ENCODE peak calls at places on chromosomes 4 and X, in five cellular contexts. One of them, this sample, is unnamed.

GRCh38 chr4:38273369-38273768 is 313.2 kb downstream of the PTTG2 start:
- DNase-seq in hepatocyte: no peak
- DNase-seq in WTC11: no peak
- DNase-seq in lower leg skin: no peak
- DNase-seq in endothelial cell: no peak
- DNase-seq in this sample: no peak

GRCh38 chrX:140815868-140816267 is 106.3 kb downstream of the LINC00632 start:
- DNase-seq in hepatocyte: peak
- DNase-seq in WTC11: no peak
- DNase-seq in lower leg skin: no peak
- DNase-seq in endothelial cell: no peak
- DNase-seq in this sample: no peak

GRCh38 chrX:12956704-12957541 is 18.0 kb upstream of the TMSB4X start:
- DNase-seq in hepatocyte: peak
- DNase-seq in WTC11: no peak
- DNase-seq in lower leg skin: peak
- DNase-seq in endothelial cell: no peak
- DNase-seq in this sample: peak

GRCh38 chrX:70208479-70208878 is 26.0 kb upstream of the AWAT1 start:
- DNase-seq in hepatocyte: no peak
- DNase-seq in WTC11: no peak
- DNase-seq in lower leg skin: no peak
- DNase-seq in endothelial cell: no peak
- DNase-seq in this sample: no peak

GRCh38 chrX:11750694-11751093 is 7.3 kb upstream of the MSL3 start:
- DNase-seq in hepatocyte: no peak
- DNase-seq in WTC11: no peak
- DNase-seq in lower leg skin: no peak
- DNase-seq in endothelial cell: no peak
- DNase-seq in this sample: no peak

GRCh38 chr4:37762294-37763163 is 64.0 kb upstream of the PGM2 start:
- DNase-seq in hepatocyte: peak
- DNase-seq in WTC11: peak
- DNase-seq in lower leg skin: no peak
- DNase-seq in endothelial cell: no peak
- DNase-seq in this sample: no peak

GRCh38 chrX:2969021-2969420 is 37.3 kb upstream of the ARSH start:
- DNase-seq in hepatocyte: no peak
- DNase-seq in WTC11: no peak
- DNase-seq in lower leg skin: no peak
- DNase-seq in endothelial cell: no peak
- DNase-seq in this sample: no peak

GRCh38 chr4:9825049-9825448 is 43.6 kb downstream of the DRD5 start:
- DNase-seq in hepatocyte: no peak
- DNase-seq in WTC11: no peak
- DNase-seq in lower leg skin: no peak
- DNase-seq in endothelial cell: no peak
- DNase-seq in this sample: no peak

GRCh38 chrX:8724176-8724757 is 7.7 kb downstream of the ANOS1 start:
- DNase-seq in hepatocyte: no peak
- DNase-seq in WTC11: peak
- DNase-seq in lower leg skin: no peak
- DNase-seq in endothelial cell: peak
- DNase-seq in this sample: no peak

GRCh38 chr4:5890063-5890727 is 2.7 kb downstream of the CRMP1 start:
- DNase-seq in hepatocyte: peak
- DNase-seq in WTC11: peak
- DNase-seq in lower leg skin: no peak
- DNase-seq in endothelial cell: peak
- DNase-seq in this sample: peak

GRCh38 chrX:9662148-9662547 is 103.5 kb downstream of the GPR143 start:
- DNase-seq in hepatocyte: no peak
- DNase-seq in WTC11: no peak
- DNase-seq in lower leg skin: no peak
- DNase-seq in endothelial cell: no peak
- DNase-seq in this sample: no peak

GRCh38 chrX:143669395-143669794 is 33.5 kb upstream of the SLITRK4 start:
- DNase-seq in hepatocyte: peak
- DNase-seq in WTC11: no peak
- DNase-seq in lower leg skin: no peak
- DNase-seq in endothelial cell: no peak
- DNase-seq in this sample: no peak
- TF ChIP-seq CTCF in hepatocyte: peak
- TF ChIP-seq CTCF in WTC11: no peak
- TF ChIP-seq CTCF in lower leg skin: no peak
- TF ChIP-seq CTCF in endothelial cell: no peak
- TF ChIP-seq CTCF in this sample: no peak

GRCh38 chr4:4379540-4380087 is 7.3 kb upstream of the NSG1 start:
- DNase-seq in hepatocyte: no peak
- DNase-seq in WTC11: no peak
- DNase-seq in lower leg skin: no peak
- DNase-seq in endothelial cell: no peak
- DNase-seq in this sample: no peak
- TF ChIP-seq CTCF in hepatocyte: no peak
- TF ChIP-seq CTCF in WTC11: no peak
- TF ChIP-seq CTCF in lower leg skin: no peak
- TF ChIP-seq CTCF in endothelial cell: no peak
- TF ChIP-seq CTCF in this sample: no peak

DNA sequence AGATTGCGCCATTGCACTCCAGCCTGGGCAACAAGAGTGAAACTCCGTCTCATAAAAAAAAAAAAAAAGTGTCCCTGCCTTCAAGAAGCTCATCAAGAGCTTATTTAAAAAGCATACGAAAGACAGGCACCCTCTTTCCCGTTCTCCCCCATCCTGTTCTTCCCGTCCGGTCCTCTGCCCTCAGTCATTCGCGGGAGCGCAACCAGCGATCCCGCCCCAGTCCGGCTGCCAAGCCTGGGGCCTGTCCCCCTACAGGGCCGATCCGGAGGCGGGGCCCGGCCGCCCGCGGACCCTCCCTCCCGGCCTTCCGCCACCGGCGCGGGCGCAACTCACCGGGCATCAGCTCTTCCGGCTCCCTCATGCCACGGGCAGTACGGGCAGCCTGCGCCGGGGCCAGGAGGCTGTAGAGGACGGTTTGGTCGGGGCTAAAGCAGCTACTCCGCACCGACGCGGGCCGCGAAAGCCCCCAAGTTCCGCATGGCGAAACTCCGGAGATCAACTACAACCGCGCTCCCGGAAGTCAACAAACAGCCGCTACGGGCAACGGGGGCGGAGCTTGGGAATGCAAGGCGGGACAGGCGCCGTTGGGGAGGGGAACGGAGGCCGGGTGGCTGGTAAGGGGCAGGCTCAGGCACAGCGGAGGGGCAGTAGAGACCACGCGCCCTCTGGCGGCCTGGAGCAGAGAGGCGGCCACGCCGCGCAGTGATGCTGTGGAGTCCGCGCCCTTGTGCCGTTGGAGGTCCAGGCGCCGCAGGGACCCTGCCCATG is at the start of gene RPGR:
- DNase-seq in hepatocyte: peak
- DNase-seq in WTC11: peak
- DNase-seq in lower leg skin: peak
- DNase-seq in endothelial cell: peak
- DNase-seq in this sample: peak
- TF ChIP-seq CTCF in hepatocyte: peak
- TF ChIP-seq CTCF in WTC11: peak
- TF ChIP-seq CTCF in lower leg skin: no peak
- TF ChIP-seq CTCF in endothelial cell: peak
- TF ChIP-seq CTCF in this sample: peak

DNA sequence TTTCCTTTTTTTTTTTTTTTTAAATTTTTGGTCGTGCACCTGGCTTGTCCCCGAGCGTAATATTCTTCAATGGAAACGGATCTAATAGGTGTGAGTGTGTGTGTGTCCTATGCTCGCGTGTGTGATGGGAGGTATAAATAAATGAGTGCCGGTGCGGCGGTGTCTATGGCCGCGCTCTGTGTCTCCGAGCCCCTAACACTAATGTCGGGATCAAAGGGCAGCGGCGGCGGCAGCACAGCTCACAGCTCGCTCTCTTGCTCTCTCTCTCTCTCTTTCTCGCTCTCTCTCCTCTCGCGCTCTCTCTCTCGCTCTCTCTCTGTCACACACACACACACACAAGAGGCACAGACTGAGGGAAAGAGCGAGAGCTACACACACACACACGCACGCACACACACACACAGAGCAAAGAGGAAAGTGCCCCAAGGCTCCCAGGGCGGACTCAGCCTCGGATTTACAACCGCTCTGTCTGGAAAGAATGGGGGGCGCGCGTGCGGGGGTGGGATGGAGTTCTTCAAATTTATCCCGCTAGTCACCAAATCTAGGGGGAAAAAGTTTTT is at the start of gene ZNF827:
- DNase-seq in hepatocyte: peak
- DNase-seq in WTC11: peak
- DNase-seq in lower leg skin: peak
- DNase-seq in endothelial cell: peak
- DNase-seq in this sample: peak
- TF ChIP-seq CTCF in hepatocyte: no peak
- TF ChIP-seq CTCF in WTC11: no peak
- TF ChIP-seq CTCF in lower leg skin: no peak
- TF ChIP-seq CTCF in endothelial cell: no peak
- TF ChIP-seq CTCF in this sample: no peak

This sample was measured in GM13977.